ENCODE peak calls at places on chromosomes 6 and 20, in eight cellular contexts. One of them, this sample, is unnamed.

GRCh38 chr20:37245671-37246237 is 15.9 kb downstream of the GHRH start:
- DNase-seq in T-cell: no peak
- DNase-seq in left cardiac atrium: no peak
- DNase-seq in NCI-H2029: no peak
- DNase-seq in ACHN: no peak
- DNase-seq in D341Med: no peak
- DNase-seq in T-helper 17 cell: no peak
- DNase-seq in M059J: no peak
- DNase-seq in this sample: no peak

GRCh38 chr6:117477988-117478852 is 4.3 kb upstream of the DCBLD1 start:
- DNase-seq in T-cell: no peak
- DNase-seq in left cardiac atrium: no peak
- DNase-seq in NCI-H2029: no peak
- DNase-seq in ACHN: peak; percentile 35
- DNase-seq in D341Med: no peak
- DNase-seq in T-helper 17 cell: no peak
- DNase-seq in M059J: no peak
- DNase-seq in this sample: peak; percentile 42

GRCh38 chr6:148293181-148293995 is 49.2 kb upstream of the SASH1 start:
- DNase-seq in T-cell: no peak
- DNase-seq in left cardiac atrium: no peak
- DNase-seq in NCI-H2029: no peak
- DNase-seq in ACHN: no peak
- DNase-seq in D341Med: peak; percentile 61
- DNase-seq in T-helper 17 cell: no peak
- DNase-seq in M059J: no peak
- DNase-seq in this sample: no peak

GRCh38 chr6:118783931-118784528 is 109.9 kb upstream of the ASF1A start:
- DNase-seq in T-cell: no peak
- DNase-seq in left cardiac atrium: no peak
- DNase-seq in NCI-H2029: no peak
- DNase-seq in ACHN: no peak
- DNase-seq in D341Med: no peak
- DNase-seq in T-helper 17 cell: no peak
- DNase-seq in M059J: no peak
- DNase-seq in this sample: no peak

GRCh38 chr6:142853244-142854180 is 91.5 kb downstream of the HIVEP2 start:
- DNase-seq in T-cell: no peak
- DNase-seq in left cardiac atrium: no peak
- DNase-seq in NCI-H2029: no peak
- DNase-seq in ACHN: no peak
- DNase-seq in D341Med: no peak
- DNase-seq in T-helper 17 cell: no peak
- DNase-seq in M059J: peak; percentile 75
- DNase-seq in this sample: peak; percentile 74

GRCh38 chr6:23547851-23548250 is 578.2 kb upstream of the NRSN1 start:
- DNase-seq in T-cell: no peak
- DNase-seq in left cardiac atrium: no peak
- DNase-seq in NCI-H2029: no peak
- DNase-seq in ACHN: no peak
- DNase-seq in D341Med: peak; percentile 26
- DNase-seq in T-helper 17 cell: no peak
- DNase-seq in M059J: no peak
- DNase-seq in this sample: no peak

GRCh38 chr6:17042422-17043147 is 59.3 kb upstream of the STMND1 start:
- DNase-seq in T-cell: no peak
- DNase-seq in left cardiac atrium: peak; percentile 58
- DNase-seq in NCI-H2029: no peak
- DNase-seq in ACHN: peak; percentile 62
- DNase-seq in D341Med: peak; percentile 47
- DNase-seq in T-helper 17 cell: no peak
- DNase-seq in M059J: peak; percentile 81
- DNase-seq in this sample: peak; percentile 89

GRCh38 chr20:38805958-38806854 is 709 bp downstream of the PPP1R16B start:
- DNase-seq in T-cell: peak; percentile 23
- DNase-seq in left cardiac atrium: no peak
- DNase-seq in NCI-H2029: no peak
- DNase-seq in ACHN: no peak
- DNase-seq in D341Med: peak; percentile 60
- DNase-seq in T-helper 17 cell: peak; percentile 46
- DNase-seq in M059J: no peak
- DNase-seq in this sample: no peak

GRCh38 chr6:40539853-40540252 is 47.3 kb downstream of the LRFN2 start:
- DNase-seq in T-cell: no peak
- DNase-seq in left cardiac atrium: no peak
- DNase-seq in NCI-H2029: no peak
- DNase-seq in ACHN: no peak
- DNase-seq in D341Med: no peak
- DNase-seq in T-helper 17 cell: no peak
- DNase-seq in M059J: no peak
- DNase-seq in this sample: no peak

GRCh38 chr20:16709017-16709416 is 20.8 kb upstream of the SNRPB2 start:
- DNase-seq in T-cell: no peak
- DNase-seq in left cardiac atrium: no peak
- DNase-seq in NCI-H2029: no peak
- DNase-seq in ACHN: no peak
- DNase-seq in D341Med: no peak
- DNase-seq in T-helper 17 cell: no peak
- DNase-seq in M059J: no peak
- DNase-seq in this sample: peak; percentile 43

GRCh38 chr6:17705428-17705777 is 1.3 kb downstream of the NUP153 start:
- DNase-seq in T-cell: no peak
- DNase-seq in left cardiac atrium: peak; percentile 30
- DNase-seq in NCI-H2029: peak; percentile 54
- DNase-seq in ACHN: peak; percentile 77
- DNase-seq in D341Med: peak; percentile 47
- DNase-seq in T-helper 17 cell: no peak
- DNase-seq in M059J: peak; percentile 83
- DNase-seq in this sample: peak; percentile 67

GRCh38 chr6:89475634-89476033 is 42.7 kb downstream of the ANKRD6 start:
- DNase-seq in T-cell: no peak
- DNase-seq in left cardiac atrium: no peak
- DNase-seq in NCI-H2029: peak; percentile 55
- DNase-seq in ACHN: peak; percentile 13
- DNase-seq in D341Med: no peak
- DNase-seq in T-helper 17 cell: no peak
- DNase-seq in M059J: peak; percentile 40
- DNase-seq in this sample: peak; percentile 64

GRCh38 chr6:36621371-36621855 is 27.3 kb downstream of the SRSF3 start:
- DNase-seq in T-cell: no peak
- DNase-seq in left cardiac atrium: no peak
- DNase-seq in NCI-H2029: no peak
- DNase-seq in ACHN: no peak
- DNase-seq in D341Med: no peak
- DNase-seq in T-helper 17 cell: no peak
- DNase-seq in M059J: no peak
- DNase-seq in this sample: no peak

GRCh38 chr6:38715016-38715809 is at the start of gene DNAH8:
- DNase-seq in T-cell: no peak
- DNase-seq in left cardiac atrium: no peak
- DNase-seq in NCI-H2029: no peak
- DNase-seq in ACHN: no peak
- DNase-seq in D341Med: no peak
- DNase-seq in T-helper 17 cell: no peak
- DNase-seq in M059J: no peak
- DNase-seq in this sample: no peak

GRCh38 chr6:90355965-90356364 is 59.3 kb upstream of the BACH2 start:
- DNase-seq in T-cell: no peak
- DNase-seq in left cardiac atrium: no peak
- DNase-seq in NCI-H2029: no peak
- DNase-seq in ACHN: no peak
- DNase-seq in D341Med: no peak
- DNase-seq in T-helper 17 cell: no peak
- DNase-seq in M059J: no peak
- DNase-seq in this sample: no peak

GRCh38 chr6:15674690-15675386 is 12.0 kb upstream of the DTNBP1 start:
- DNase-seq in T-cell: no peak
- DNase-seq in left cardiac atrium: no peak
- DNase-seq in NCI-H2029: no peak
- DNase-seq in ACHN: no peak
- DNase-seq in D341Med: peak; percentile 39
- DNase-seq in T-helper 17 cell: no peak
- DNase-seq in M059J: peak; percentile 26
- DNase-seq in this sample: no peak

GRCh38 chr20:6402026-6402425 is 279.2 kb upstream of the FERMT1 start:
- DNase-seq in T-cell: no peak
- DNase-seq in left cardiac atrium: no peak
- DNase-seq in NCI-H2029: no peak
- DNase-seq in ACHN: no peak
- DNase-seq in D341Med: no peak
- DNase-seq in T-helper 17 cell: no peak
- DNase-seq in M059J: peak; percentile 53
- DNase-seq in this sample: peak; percentile 42

GRCh38 chr6:63351995-63352586 is 32.3 kb upstream of the LGSN start:
- DNase-seq in T-cell: no peak
- DNase-seq in left cardiac atrium: no peak
- DNase-seq in NCI-H2029: no peak
- DNase-seq in ACHN: peak; percentile 33
- DNase-seq in D341Med: no peak
- DNase-seq in T-helper 17 cell: no peak
- DNase-seq in M059J: peak; percentile 73
- DNase-seq in this sample: peak; percentile 30

GRCh38 chr6:96152114-96152708 is 136.4 kb downstream of the FUT9 start:
- DNase-seq in T-cell: no peak
- DNase-seq in left cardiac atrium: no peak
- DNase-seq in NCI-H2029: no peak
- DNase-seq in ACHN: no peak
- DNase-seq in D341Med: no peak
- DNase-seq in T-helper 17 cell: no peak
- DNase-seq in M059J: no peak
- DNase-seq in this sample: no peak

GRCh38 chr20:10060223-10060622 is 25.4 kb downstream of the ANKEF1 start:
- DNase-seq in T-cell: no peak
- DNase-seq in left cardiac atrium: no peak
- DNase-seq in NCI-H2029: no peak
- DNase-seq in ACHN: no peak
- DNase-seq in D341Med: no peak
- DNase-seq in T-helper 17 cell: no peak
- DNase-seq in M059J: peak; percentile 46
- DNase-seq in this sample: peak; percentile 98

GRCh38 chr20:12762725-12763124 is 246.0 kb upstream of the SPTLC3 start:
- DNase-seq in T-cell: no peak
- DNase-seq in left cardiac atrium: no peak
- DNase-seq in NCI-H2029: no peak
- DNase-seq in ACHN: no peak
- DNase-seq in D341Med: no peak
- DNase-seq in T-helper 17 cell: no peak
- DNase-seq in M059J: peak; percentile 10
- DNase-seq in this sample: no peak

GRCh38 chr6:129663531-129663930 is 46.4 kb downstream of the ARHGAP18 start:
- DNase-seq in T-cell: no peak
- DNase-seq in left cardiac atrium: no peak
- DNase-seq in NCI-H2029: no peak
- DNase-seq in ACHN: no peak
- DNase-seq in D341Med: no peak
- DNase-seq in T-helper 17 cell: no peak
- DNase-seq in M059J: no peak
- DNase-seq in this sample: no peak

GRCh38 chr6:117951783-117952182 is 44.7 kb downstream of the SLC35F1 start:
- DNase-seq in T-cell: no peak
- DNase-seq in left cardiac atrium: no peak
- DNase-seq in NCI-H2029: no peak
- DNase-seq in ACHN: no peak
- DNase-seq in D341Med: peak; percentile 29
- DNase-seq in T-helper 17 cell: no peak
- DNase-seq in M059J: no peak
- DNase-seq in this sample: no peak

GRCh38 chr6:157764346-157765068 is 58.5 kb upstream of the SNX9 start:
- DNase-seq in T-cell: peak; percentile 57
- DNase-seq in left cardiac atrium: peak; percentile 80
- DNase-seq in NCI-H2029: no peak
- DNase-seq in ACHN: peak; percentile 99
- DNase-seq in D341Med: no peak
- DNase-seq in T-helper 17 cell: peak; percentile 69
- DNase-seq in M059J: peak; percentile 99
- DNase-seq in this sample: peak; percentile 100

GRCh38 chr6:23621026-23621425 is 505.0 kb upstream of the NRSN1 start:
- DNase-seq in T-cell: no peak
- DNase-seq in left cardiac atrium: no peak
- DNase-seq in NCI-H2029: no peak
- DNase-seq in ACHN: no peak
- DNase-seq in D341Med: no peak
- DNase-seq in T-helper 17 cell: no peak
- DNase-seq in M059J: peak; percentile 25
- DNase-seq in this sample: peak; percentile 12

GRCh38 chr6:166006593-166007301 is 160.9 kb downstream of the TBXT start:
- DNase-seq in T-cell: no peak
- DNase-seq in left cardiac atrium: no peak
- DNase-seq in NCI-H2029: no peak
- DNase-seq in ACHN: no peak
- DNase-seq in D341Med: no peak
- DNase-seq in T-helper 17 cell: no peak
- DNase-seq in M059J: peak; percentile 44
- DNase-seq in this sample: peak; percentile 68

GRCh38 chr20:58618694-58619540 is 32.2 kb upstream of the STX16 start:
- DNase-seq in T-cell: no peak
- DNase-seq in left cardiac atrium: peak; percentile 38
- DNase-seq in NCI-H2029: no peak
- DNase-seq in ACHN: no peak
- DNase-seq in D341Med: no peak
- DNase-seq in T-helper 17 cell: no peak
- DNase-seq in M059J: peak; percentile 14
- DNase-seq in this sample: no peak

GRCh38 chr6:150959071-150959637 is 93.7 kb downstream of the MTHFD1L start:
- DNase-seq in T-cell: no peak
- DNase-seq in left cardiac atrium: no peak
- DNase-seq in NCI-H2029: no peak
- DNase-seq in ACHN: no peak
- DNase-seq in D341Med: no peak
- DNase-seq in T-helper 17 cell: no peak
- DNase-seq in M059J: no peak
- DNase-seq in this sample: no peak

GRCh38 chr20:58503668-58504067 is 11.5 kb downstream of the APCDD1L start:
- DNase-seq in T-cell: no peak
- DNase-seq in left cardiac atrium: no peak
- DNase-seq in NCI-H2029: no peak
- DNase-seq in ACHN: no peak
- DNase-seq in D341Med: no peak
- DNase-seq in T-helper 17 cell: no peak
- DNase-seq in M059J: no peak
- DNase-seq in this sample: peak; percentile 76

GRCh38 chr6:291148-291696 is 1.1 kb upstream of the DUSP22 start:
- DNase-seq in T-cell: no peak
- DNase-seq in left cardiac atrium: no peak
- DNase-seq in NCI-H2029: no peak
- DNase-seq in ACHN: no peak
- DNase-seq in D341Med: no peak
- DNase-seq in T-helper 17 cell: no peak
- DNase-seq in M059J: peak; percentile 33
- DNase-seq in this sample: peak; percentile 50

GRCh38 chr6:158536891-158537798 is 22.7 kb upstream of the TMEM181 start:
- DNase-seq in T-cell: no peak
- DNase-seq in left cardiac atrium: peak; percentile 58
- DNase-seq in NCI-H2029: peak; percentile 85
- DNase-seq in ACHN: peak; percentile 65
- DNase-seq in D341Med: peak; percentile 89
- DNase-seq in T-helper 17 cell: no peak
- DNase-seq in M059J: peak; percentile 64
- DNase-seq in this sample: peak; percentile 28

GRCh38 chr6:108484016-108484415 is 76.7 kb upstream of the FOXO3 start:
- DNase-seq in T-cell: no peak
- DNase-seq in left cardiac atrium: no peak
- DNase-seq in NCI-H2029: no peak
- DNase-seq in ACHN: no peak
- DNase-seq in D341Med: no peak
- DNase-seq in T-helper 17 cell: no peak
- DNase-seq in M059J: peak; percentile 19
- DNase-seq in this sample: no peak

GRCh38 chr6:21201181-21201580 is 392.4 kb upstream of the SOX4 start:
- DNase-seq in T-cell: no peak
- DNase-seq in left cardiac atrium: no peak
- DNase-seq in NCI-H2029: peak; percentile 72
- DNase-seq in ACHN: no peak
- DNase-seq in D341Med: no peak
- DNase-seq in T-helper 17 cell: no peak
- DNase-seq in M059J: no peak
- DNase-seq in this sample: no peak

GRCh38 chr20:50892394-50892793 is 38.8 kb downstream of the ADNP start:
- DNase-seq in T-cell: no peak
- DNase-seq in left cardiac atrium: no peak
- DNase-seq in NCI-H2029: no peak
- DNase-seq in ACHN: no peak
- DNase-seq in D341Med: no peak
- DNase-seq in T-helper 17 cell: no peak
- DNase-seq in M059J: no peak
- DNase-seq in this sample: no peak

This sample was measured in RPMI7951.